ENCODE peak calls at places on chromosomes 3 and 15, in eight cellular contexts. T is PC-3, I is HCT116, B is SK-N-SH, L is OCI-LY7, A is MM.1S, Z is PC-9, J is hepatocyte. X is an unnamed sample.
A peak's percentile ranks its signal among the peaks of the same experiment; 100 is the strongest.

GRCh38 chr15:100031665-100032357 is 298.6 kb upstream of the LYSMD4 start:
- DNase-seq in T (no peak), I (no peak), B (no peak), L (no peak), A (no peak), Z (no peak), J (no peak), X (no peak)

GRCh38 chr3:12922299-12922698 is 80.9 kb upstream of the RPL32 start:
- DNase-seq in T (no peak), I (no peak), B (peak; percentile 75), L (no peak), A (no peak), Z (no peak), J (no peak), X (no peak)

GRCh38 chr3:52005571-52005986 is 9.9 kb upstream of the RPL29 start:
- DNase-seq in T (no peak), I (no peak), B (peak; percentile 71), L (no peak), A (no peak), Z (no peak), J (peak; percentile 60), X (peak; percentile 85)

GRCh38 chr15:52790941-52791751 is 1.0 kb upstream of the ONECUT1 start:
- DNase-seq in T (no peak), I (no peak), B (peak; percentile 57), L (no peak), A (no peak), Z (no peak), J (peak; percentile 60), X (peak; percentile 63)

GRCh38 chr15:56749982-56750381 is 16.7 kb upstream of the ZNF280D start:
- DNase-seq in T (no peak), I (no peak), B (no peak), L (no peak), A (no peak), Z (no peak), J (no peak), X (no peak)

GRCh38 chr3:16299746-16300145 is 34.7 kb downstream of the OXNAD1 start:
- DNase-seq in T (no peak), I (no peak), B (no peak), L (no peak), A (no peak), Z (no peak), J (no peak), X (no peak)

GRCh38 chr3:88626426-88627120 is 476.8 kb downstream of the C3orf38 start:
- DNase-seq in T (no peak), I (no peak), B (no peak), L (no peak), A (no peak), Z (no peak), J (no peak), X (no peak)

GRCh38 chr3:79383402-79384012 is 384.3 kb downstream of the ROBO1 start:
- DNase-seq in T (peak; percentile 36), I (no peak), B (no peak), L (no peak), A (no peak), Z (no peak), J (no peak), X (peak; percentile 14)

GRCh38 chr15:65175511-65175910 is 9.6 kb downstream of the CLPX start:
- DNase-seq in T (no peak), I (no peak), B (no peak), L (no peak), A (no peak), Z (no peak), J (no peak), X (no peak)

GRCh38 chr3:32733631-32734229 is 48.7 kb downstream of the CNOT10 start:
- DNase-seq in T (peak; percentile 62), I (peak; percentile 19), B (peak; percentile 56), L (peak; percentile 44), A (peak; percentile 34), Z (no peak), J (peak; percentile 43), X (peak; percentile 35)

GRCh38 chr15:80450811-80451321 is 46.7 kb downstream of the ARNT2 start:
- DNase-seq in T (no peak), I (no peak), B (no peak), L (no peak), A (no peak), Z (no peak), J (no peak), X (peak; percentile 28)

GRCh38 chr15:99155961-99156443 is 51.1 kb downstream of the SYNM start:
- DNase-seq in T (peak; percentile 62), I (no peak), B (no peak), L (no peak), A (no peak), Z (peak; percentile 8), J (peak; percentile 44), X (no peak)

GRCh38 chr15:33218071-33218491 is 23.6 kb upstream of the FMN1 start:
- DNase-seq in T (no peak), I (no peak), B (no peak), L (no peak), A (no peak), Z (no peak), J (no peak), X (no peak)

GRCh38 chr3:129035360-129036233 is 25.0 kb upstream of the GP9 start:
- DNase-seq in T (no peak), I (no peak), B (peak; percentile 8), L (no peak), A (no peak), Z (no peak), J (no peak), X (no peak)

GRCh38 chr15:57550640-57551039 is 41.1 kb upstream of the MYZAP start:
- DNase-seq in T (peak; percentile 68), I (no peak), B (no peak), L (no peak), A (no peak), Z (peak; percentile 69), J (no peak), X (no peak)

GRCh38 chr3:186807231-186807630 is 949 bp upstream of the RFC4 start:
- DNase-seq in T (no peak), I (no peak), B (no peak), L (peak; percentile 55), A (no peak), Z (no peak), J (no peak), X (no peak)

GRCh38 chr3:106068795-106069194 is 200.0 kb upstream of the CBLB start:
- DNase-seq in T (no peak), I (no peak), B (no peak), L (no peak), A (peak; percentile 80), Z (no peak), J (no peak), X (no peak)

GRCh38 chr15:91936182-91936775 is 82.8 kb downstream of the SLCO3A1 start:
- DNase-seq in T (no peak), I (no peak), B (no peak), L (peak; percentile 41), A (no peak), Z (no peak), J (no peak), X (no peak)

GRCh38 chr3:127768346-127769008 is 53.8 kb downstream of the MGLL start:
- DNase-seq in T (peak; percentile 95), I (no peak), B (no peak), L (no peak), A (no peak), Z (peak; percentile 65), J (no peak), X (no peak)
- TF ChIP-seq CTCF in T (no peak), I (no peak), B (no peak), L (no peak), A (no peak), Z (no peak), J (no peak), X (no peak)

GRCh38 chr3:178901204-178901603 is 170.4 kb downstream of the ZMAT3 start:
- DNase-seq in T (no peak), I (no peak), B (no peak), L (no peak), A (no peak), Z (no peak), J (no peak), X (no peak)

GRCh38 chr3:178900244-178900643 is 171.4 kb downstream of the ZMAT3 start:
- DNase-seq in T (no peak), I (no peak), B (no peak), L (no peak), A (no peak), Z (no peak), J (no peak), X (no peak)

GRCh38 chr3:178895178-178895789 is 176.3 kb downstream of the ZMAT3 start:
- DNase-seq in T (no peak), I (no peak), B (no peak), L (no peak), A (no peak), Z (no peak), J (no peak), X (no peak)
- H3K9me2 ChIP-seq in T (no peaks in the 10 kb centered on the region), I (no peaks in the 10 kb centered on the region), B (no peaks in the 10 kb centered on the region), L (no peaks in the 10 kb centered on the region), A (no peaks in the 10 kb centered on the region), Z (no peaks in the 10 kb centered on the region), J (no peaks in the 10 kb centered on the region), X (no peaks in the 10 kb centered on the region)

DNA sequence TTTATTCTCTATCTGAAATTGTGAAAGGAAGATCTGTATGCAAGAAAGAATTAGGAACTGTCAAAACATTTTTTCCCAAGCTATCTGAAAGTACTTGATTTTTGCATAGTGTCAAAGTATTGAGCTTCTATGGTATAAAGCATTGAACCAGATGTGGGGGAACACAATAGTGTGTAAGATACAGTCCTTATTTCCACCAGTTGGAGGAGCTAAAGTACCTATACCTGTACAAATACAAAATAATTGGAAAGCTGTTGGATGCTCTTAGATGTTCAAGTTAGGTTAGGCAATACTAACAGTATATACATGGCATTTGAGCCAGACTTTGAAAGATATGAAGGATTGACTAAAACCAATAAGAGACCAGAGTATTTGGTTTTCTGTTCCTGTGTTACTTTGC is 148.4 kb downstream of the B3GALNT1 start:
- DNase-seq in T (peak; percentile 74), I (no peak), B (no peak), L (peak; percentile 42), A (peak; percentile 39), Z (no peak), J (no peak), X (peak; percentile 45)
- TF ChIP-seq CTCF in T (peak; percentile 86), I (peak; percentile 44), B (peak; percentile 48), L (peak; percentile 75), A (peak; percentile 57), Z (peak; percentile 67), J (peak; percentile 14), X (peak; percentile 52)

GRCh38 chr3:121696190-121696589 is 35.5 kb upstream of the HCLS1 start:
- DNase-seq in T (no peak), I (no peak), B (no peak), L (no peak), A (no peak), Z (no peak), J (no peak), X (no peak)

GRCh38 chr3:121698914-121699313 is 38.2 kb upstream of the HCLS1 start:
- DNase-seq in T (no peak), I (no peak), B (no peak), L (no peak), A (no peak), Z (no peak), J (no peak), X (no peak)

GRCh38 chr3:121703973-121704372 is 43.3 kb upstream of the HCLS1 start:
- DNase-seq in T (no peak), I (no peak), B (no peak), L (no peak), A (no peak), Z (no peak), J (no peak), X (no peak)

DNA sequence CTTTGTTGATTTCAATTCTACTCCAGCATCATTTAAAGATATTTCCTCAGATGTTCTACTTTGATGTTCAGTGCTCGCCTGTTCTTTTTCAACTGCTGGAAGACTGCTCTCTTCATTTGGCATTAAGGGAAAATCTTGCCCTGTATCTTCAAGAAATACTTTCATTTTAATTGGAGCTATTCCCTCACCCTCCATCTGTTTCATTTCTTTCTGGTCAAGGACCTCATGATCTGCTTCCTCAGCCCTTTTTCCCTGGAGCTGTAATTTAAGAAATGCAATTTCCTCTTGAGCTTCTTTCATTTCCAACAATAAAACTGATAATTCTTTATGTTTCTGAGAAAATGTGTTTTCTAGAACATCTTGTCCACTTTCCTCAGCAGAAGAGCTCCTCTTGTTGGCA is 37.8 kb upstream of the HCLS1 start:
- DNase-seq in T (no peak), I (no peak), B (no peak), L (no peak), A (no peak), Z (no peak), J (no peak), X (no peak)
- H3K9me2 ChIP-seq in T (no peaks in the 10 kb centered on the region), I (no peaks in the 10 kb centered on the region), B (no peaks in the 10 kb centered on the region), L (no peaks in the 10 kb centered on the region), A (no peaks in the 10 kb centered on the region), Z (no peaks in the 10 kb centered on the region), J (no peaks in the 10 kb centered on the region), X (no peaks in the 10 kb centered on the region)

X was measured in GM23338.